ENCODE peak calls at places on chromosomes 2 and 18, in four cellular contexts. One of them, this sample, is unnamed.

GRCh38 chr18:51867767-51868166 is 472.2 kb upstream of the DCC start:
- DNase-seq in CD8-positive, alpha-beta T cell: no peak
- DNase-seq in Peyer's patch: no peak
- DNase-seq in GM10248: no peak
- DNase-seq in this sample: no peak

GRCh38 chr2:26488463-26489212 is 10.7 kb upstream of the OTOF start:
- DNase-seq in CD8-positive, alpha-beta T cell: no peak
- DNase-seq in Peyer's patch: no peak
- DNase-seq in GM10248: no peak
- DNase-seq in this sample: no peak

GRCh38 chr18:22332590-22332989 is 85.1 kb downstream of the CTAGE1 start:
- DNase-seq in CD8-positive, alpha-beta T cell: no peak
- DNase-seq in Peyer's patch: no peak
- DNase-seq in GM10248: no peak
- DNase-seq in this sample: no peak

GRCh38 chr2:108594982-108595464 is 60.8 kb downstream of the LIMS1 start:
- DNase-seq in CD8-positive, alpha-beta T cell: no peak
- DNase-seq in Peyer's patch: no peak
- DNase-seq in GM10248: no peak
- DNase-seq in this sample: no peak

GRCh38 chr2:157746234-157746950 is 117.7 kb upstream of the ACVR1C start:
- DNase-seq in CD8-positive, alpha-beta T cell: no peak
- DNase-seq in Peyer's patch: no peak
- DNase-seq in GM10248: no peak
- DNase-seq in this sample: no peak

GRCh38 chr2:232310189-232310588 is 68.4 kb upstream of the ALPP start:
- DNase-seq in CD8-positive, alpha-beta T cell: peak; percentile 44
- DNase-seq in Peyer's patch: no peak
- DNase-seq in GM10248: no peak
- DNase-seq in this sample: no peak

GRCh38 chr18:67672142-67672541 is 155.6 kb upstream of the DSEL start:
- DNase-seq in CD8-positive, alpha-beta T cell: no peak
- DNase-seq in Peyer's patch: no peak
- DNase-seq in GM10248: no peak
- DNase-seq in this sample: no peak

GRCh38 chr2:187774551-187775071 is 220.4 kb upstream of the TFPI start:
- DNase-seq in CD8-positive, alpha-beta T cell: no peak
- DNase-seq in Peyer's patch: no peak
- DNase-seq in GM10248: no peak
- DNase-seq in this sample: no peak

GRCh38 chr2:44933434-44933951 is 8.0 kb upstream of the SIX3 start:
- DNase-seq in CD8-positive, alpha-beta T cell: no peak
- DNase-seq in Peyer's patch: no peak
- DNase-seq in GM10248: peak; percentile 25
- DNase-seq in this sample: no peak

GRCh38 chr18:49572935-49573334 is 11.1 kb downstream of the LIPG start:
- DNase-seq in CD8-positive, alpha-beta T cell: no peak
- DNase-seq in Peyer's patch: no peak
- DNase-seq in GM10248: no peak
- DNase-seq in this sample: no peak

This sample was measured in colonic mucosa.